ENCODE peak calls at places on chromosomes 11 and 22, in five cellular contexts. V is GM12878, O is K562, D is H1, N is HepG2. U is an unnamed sample. For H3K4me1, the result is how much of the 10 kb centered on the place peaks cover.

GRCh38 chr11:132177106-132177505 is 806.7 kb downstream of the NTM start:
- DNase-seq in V (no peak), D (no peak), O (no peak), N (peak), U (no peak)

GRCh38 chr22:49677495-49677889 is 150.2 kb downstream of the BRD1 start:
- DNase-seq in N (no peak), D (no peak), V (no peak), O (no peak), U (no peak)

GRCh38 chr11:23789938-23790371 is 706.9 kb upstream of the LUZP2 start:
- DNase-seq in D (no peak), V (no peak), N (no peak), O (no peak), U (no peak)

GRCh38 chr11:1052133-1053011 is 15.9 kb upstream of the MUC6 start:
- DNase-seq in N (no peak), D (no peak), O (no peak), V (no peak), U (peak)

GRCh38 chr11:67266424-67267187 is at the start of gene GRK2:
- DNase-seq in N (no peak), V (no peak), O (peak), D (no peak), U (peak)

GRCh38 chr11:118180300-118180703 is 3.9 kb upstream of the SCN2B start:
- DNase-seq in O (no peak), V (no peak), N (peak), D (no peak), U (peak)

GRCh38 chr11:5689551-5689983 is at the start of gene TRIM22:
- DNase-seq in D (peak), N (no peak), O (no peak), V (peak), U (no peak)

GRCh38 chr22:43506487-43506886 is 94.7 kb downstream of the MPPED1 start:
- DNase-seq in N (no peak), O (no peak), D (no peak), V (no peak), U (no peak)

GRCh38 chr11:15547685-15548084 is 433.0 kb downstream of the INSC start:
- DNase-seq in O (no peak), V (no peak), N (no peak), D (no peak), U (no peak)

GRCh38 chr11:65979261-65979759 is 17.8 kb downstream of the SART1 start:
- DNase-seq in N (no peak), V (no peak), O (no peak), D (no peak), U (peak)

GRCh38 chr22:43921361-43921760 is 2.2 kb upstream of the PNPLA3 start:
- DNase-seq in V (no peak), N (peak), D (no peak), O (no peak), U (no peak)

GRCh38 chr11:133500435-133500834 is 31.9 kb downstream of the OPCML start:
- DNase-seq in V (no peak), O (no peak), D (no peak), N (no peak), U (no peak)

GRCh38 chr22:21837184-21837979 is 30.1 kb downstream of the MAPK1 start:
- DNase-seq in N (peak), V (no peak), O (no peak), D (peak), U (no peak)

GRCh38 chr22:44403166-44403565 is 90.4 kb upstream of the SHISAL1 start:
- DNase-seq in N (no peak), D (no peak), O (no peak), V (no peak), U (no peak)

GRCh38 chr22:24191893-24192292 is 10.6 kb downstream of the SUSD2 start:
- DNase-seq in D (no peak), V (no peak), N (no peak), O (no peak), U (no peak)

GRCh38 chr11:45929486-45930030 is 7.1 kb downstream of the LARGE2 start:
- DNase-seq in N (no peak), V (no peak), D (no peak), O (no peak), U (no peak)

GRCh38 chr11:10076458-10077141 is 217.4 kb downstream of the SBF2 start:
- DNase-seq in O (peak), N (peak), D (peak), V (no peak), U (no peak)

GRCh38 chr11:1546536-1547466 is 25.3 kb downstream of the DUSP8 start:
- DNase-seq in V (no peak), D (no peak), N (no peak), O (peak), U (peak)

GRCh38 chr11:114318361-114318760 is 22.2 kb downstream of the NNMT start:
- DNase-seq in N (no peak), V (no peak), O (no peak), D (no peak), U (no peak)

GRCh38 chr11:78782725-78783124 is 208.1 kb upstream of the NARS2 start:
- DNase-seq in D (no peak), O (no peak), N (no peak), V (no peak), U (no peak)

GRCh38 chr11:6217722-6218121 is 12.4 kb downstream of the C11orf42 start:
- DNase-seq in N (no peak), V (no peak), D (no peak), O (no peak), U (no peak)

GRCh38 chr11:108697872-108698473 is 33.1 kb downstream of the DDX10 start:
- DNase-seq in D (no peak), V (peak), N (peak), O (peak), U (peak)

GRCh38 chr11:132035228-132035627 is 664.8 kb downstream of the NTM start:
- DNase-seq in V (no peak), O (no peak), D (no peak), N (no peak), U (no peak)

GRCh38 chr11:35134403-35135126 is 4.4 kb upstream of the CD44 start:
- DNase-seq in N (no peak), D (no peak), V (no peak), O (no peak), U (no peak)

GRCh38 chr11:94958118-94958517 is 15.2 kb downstream of the CWC15 start:
- DNase-seq in V (no peak), O (no peak), D (no peak), N (no peak), U (no peak)

GRCh38 chr11:112024178-112024777 is 930 bp upstream of the DLAT start:
- DNase-seq in N (no peak), V (no peak), O (peak), D (no peak), U (no peak)

GRCh38 chr11:124429599-124429998 is 4.9 kb upstream of the OR8B4 start:
- DNase-seq in O (no peak), V (no peak), N (no peak), D (no peak), U (no peak)

GRCh38 chr11:125345706-125346561 is 150.1 kb downstream of the FEZ1 start:
- DNase-seq in O (peak), V (no peak), D (no peak), N (peak), U (peak)

GRCh38 chr11:12126352-12127019 is 16.1 kb downstream of the MICAL2 start:
- DNase-seq in V (no peak), N (no peak), O (no peak), D (no peak), U (no peak)

GRCh38 chr11:1113405-1114201 is 38.9 kb downstream of the MUC2 start:
- DNase-seq in D (no peak), V (no peak), N (no peak), O (peak), U (no peak)

GRCh38 chr11:104581246-104581980 is 316.8 kb downstream of the CASP12 start:
- DNase-seq in O (no peak), N (no peak), V (no peak), D (no peak), U (no peak)

GRCh38 chr22:50306753-50307749 is at the start of gene PLXNB2:
- DNase-seq in V (no peak), O (peak), N (peak), D (no peak), U (peak)

DNA sequence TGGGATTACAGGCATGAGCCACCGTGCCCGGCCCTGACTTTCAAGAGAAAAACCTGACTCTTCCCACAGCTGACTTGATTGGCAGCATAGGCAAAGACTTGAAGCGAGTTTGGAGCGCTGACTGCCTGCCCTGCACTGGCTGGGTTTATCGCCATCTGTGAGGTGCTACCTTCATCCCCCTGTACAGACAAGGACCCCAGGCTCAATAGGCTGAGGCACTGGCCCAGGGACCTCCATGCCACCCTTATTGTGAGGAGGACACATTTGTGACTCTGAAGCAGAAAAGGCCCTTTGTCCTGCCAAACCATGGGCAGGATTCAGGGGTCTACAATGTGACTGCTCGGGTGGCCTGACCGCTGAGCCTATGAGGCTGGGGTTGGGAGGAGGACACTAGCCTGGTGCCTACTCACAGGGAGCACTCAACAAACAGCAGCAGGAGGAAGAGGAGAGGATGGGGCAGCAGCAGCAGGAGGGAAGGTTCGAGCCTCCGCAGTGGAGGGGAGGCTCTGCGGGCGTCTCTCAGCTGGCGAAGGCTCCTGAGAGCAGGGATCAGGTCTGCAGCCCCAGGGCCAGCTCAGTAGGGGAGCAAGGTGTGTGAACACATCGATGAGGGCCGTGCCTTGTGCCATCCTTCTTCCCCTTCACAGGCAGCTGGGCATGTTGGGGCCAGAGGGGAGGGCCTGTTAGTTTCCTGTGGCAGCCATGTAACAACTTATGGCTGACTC is 72.9 kb upstream of the WNT7B start:
- DNase-seq in V (no peak), D (no peak), O (no peak), N (no peak), U (no peak)
- H3K4me1 ChIP-seq in V (under half), D (under half), O (under half), N (under half), U (under half)

GRCh38 chr11:8262552-8263108 is 1.0 kb downstream of the LMO1 start:
- DNase-seq in D (no peak), O (no peak), V (no peak), N (no peak), U (no peak)
- TF ChIP-seq TAF1 in D (peak), O (no peak), V (no peak), N (no peak), U (no peak)

DNA sequence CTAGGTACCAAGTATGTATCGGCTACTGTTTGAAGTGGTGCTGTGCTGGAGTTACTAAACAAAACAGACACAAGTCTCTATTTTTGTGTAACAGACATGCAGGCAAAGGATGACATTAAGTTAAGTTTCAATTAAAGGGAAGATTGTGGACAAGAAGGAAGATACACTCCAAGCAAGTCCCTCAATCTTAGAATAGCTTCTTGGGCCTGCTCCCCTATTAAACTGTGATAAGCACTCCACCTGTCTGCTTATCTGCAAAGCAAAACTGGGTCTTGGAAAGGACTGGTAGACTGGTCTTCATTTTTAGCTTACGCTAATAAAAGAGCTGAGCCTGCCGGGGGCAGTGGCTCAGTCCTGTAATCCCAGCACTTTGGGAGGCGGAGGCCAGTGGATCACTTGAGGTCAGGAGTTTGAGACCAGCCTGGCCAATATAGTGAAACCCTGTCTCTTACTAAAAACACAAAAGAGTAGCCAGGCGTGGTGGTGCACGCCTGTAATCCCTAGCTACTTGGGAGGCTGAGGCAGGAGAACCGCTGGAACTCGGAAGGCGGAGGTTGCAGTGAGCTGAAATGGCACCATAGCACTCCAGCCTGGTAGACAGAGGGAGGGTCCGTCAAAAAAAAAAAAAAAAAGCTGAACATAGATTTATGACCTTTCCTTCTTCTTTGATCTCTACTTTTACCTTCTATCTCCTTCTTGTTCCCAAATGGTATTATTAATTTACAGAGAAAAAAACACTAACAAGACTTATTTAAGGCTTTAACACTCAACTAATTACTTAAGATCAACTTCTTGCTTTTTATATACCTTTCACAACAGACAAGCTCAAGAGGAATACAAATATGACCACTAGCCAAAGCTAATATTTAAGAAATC is 4.1 kb downstream of the DDX17 start:
- DNase-seq in O (no peak), V (no peak), N (no peak), D (no peak), U (no peak)
- H3K4me1 ChIP-seq in O (under half), V (under half), N (half or more), D (under half), U (under half)

GRCh38 chr22:19579880-19580279 is 55.7 kb upstream of the CLDN5 start:
- DNase-seq in D (no peak), O (peak), V (peak), N (no peak), U (no peak)
- TF ChIP-seq TAF1 in D (no peak), O (no peak), V (no peak), N (no peak), U (no peak)

GRCh38 chr11:117091753-117092477 is 6.3 kb downstream of the SIK3 start:
- DNase-seq in D (no peak), N (no peak), O (no peak), V (no peak), U (no peak)
- H3K4me1 ChIP-seq in D (under half), N (half or more), O (under half), V (half or more), U (under half)

GRCh38 chr11:72750556-72751292 is 1.5 kb downstream of the ARAP1 start:
- DNase-seq in D (no peak), N (no peak), O (peak), V (no peak), U (no peak)
- TF ChIP-seq TAF1 in D (no peak), N (peak), O (no peak), V (no peak), U (no peak)

DNA sequence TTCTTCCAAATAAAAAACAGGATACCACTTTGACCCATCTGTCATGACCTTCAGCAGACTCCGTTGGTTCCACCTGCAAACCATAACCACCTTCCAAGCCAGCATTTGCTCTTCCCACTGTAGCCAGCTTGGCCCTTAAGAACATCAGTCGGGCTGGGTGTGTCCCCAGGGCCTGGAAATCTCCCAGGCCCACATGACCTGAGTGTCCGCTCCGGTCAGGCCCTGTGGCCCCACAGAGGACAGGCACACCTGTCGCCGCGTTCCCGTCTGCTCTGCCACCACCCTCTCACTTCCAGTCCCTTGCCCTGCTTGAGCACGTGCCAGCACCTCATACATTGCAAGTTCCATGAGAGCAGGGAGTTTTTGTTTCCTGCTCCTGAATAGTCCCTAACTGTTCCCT is 65.7 kb upstream of the PITPNB start:
- DNase-seq in V (no peak), N (no peak), O (no peak), D (no peak), U (no peak)
- H3K4me1 ChIP-seq in V (under half), N (under half), O (under half), D (under half), U (under half)

DNA sequence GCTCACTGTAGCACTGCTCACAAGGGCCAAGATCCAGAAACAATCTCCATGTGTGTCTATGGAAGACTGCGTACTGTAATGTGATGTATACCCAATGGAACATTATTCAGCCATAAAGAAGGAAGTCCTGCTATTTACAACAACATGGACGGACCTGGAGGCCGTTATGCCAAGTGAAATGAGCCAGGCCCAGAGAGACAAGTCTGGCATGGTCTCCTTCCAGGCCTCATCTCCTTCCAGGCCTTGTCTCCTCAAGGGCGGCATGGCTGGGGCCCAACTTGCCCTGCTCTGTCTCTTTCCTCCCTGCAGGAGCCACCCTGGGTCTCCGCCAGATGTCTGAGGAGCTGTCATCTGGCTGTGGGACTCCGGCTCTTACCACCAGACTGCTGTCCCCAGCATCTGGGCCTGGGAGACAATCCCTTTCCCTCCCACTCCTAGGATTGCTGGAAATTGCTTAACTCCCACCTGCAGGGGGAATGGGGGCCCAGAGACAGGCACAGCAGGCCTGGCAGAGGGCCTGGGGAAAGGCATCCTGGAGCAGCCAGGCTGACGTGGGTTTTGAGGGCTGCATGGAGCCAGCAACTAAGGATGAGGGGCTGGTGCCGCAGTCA is 1326.6 kb downstream of the TBC1D22A start:
- DNase-seq in V (no peak), O (no peak), N (no peak), D (no peak), U (no peak)
- TF ChIP-seq TAF1 in V (no peak), O (no peak), N (no peak), D (no peak), U (no peak)

U was measured in SK-N-SH.